ENCODE peak calls at places on chromosomes 16 and 17, in eight cellular contexts. O is mesendoderm, G is right lobe of liver, V is GM18507, Q is endothelial cell, X is left cardiac atrium, W is choroid plexus epithelial cell, C is H7. H is an unnamed sample.

GRCh38 chr16:556479-557173 is 3.6 kb upstream of the PRR35 start:
- DNase-seq in O (no peak), G (no peak), V (no peak), Q (no peak), X (no peak), W (no peak), C (peak), H (no peak)

GRCh38 chr17:61314368-61315078 is 85.1 kb upstream of the TBX2 start:
- DNase-seq in O (no peak), G (no peak), V (no peak), Q (no peak), X (peak), W (peak), C (no peak), H (no peak)

GRCh38 chr16:8571061-8571596 is 19.2 kb downstream of the TMEM114 start:
- DNase-seq in O (peak), G (no peak), V (no peak), Q (no peak), X (no peak), W (peak), C (peak), H (no peak)

GRCh38 chr16:67197704-67198103 is 1.2 kb upstream of the ELMO3 start:
- DNase-seq in O (no peak), G (no peak), V (no peak), Q (no peak), X (no peak), W (no peak), C (no peak), H (no peak)

GRCh38 chr16:29023279-29024278 is 38.7 kb downstream of the LAT start:
- DNase-seq in O (no peak), G (no peak), V (no peak), Q (no peak), X (no peak), W (peak), C (no peak), H (no peak)

GRCh38 chr16:69930117-69930776 is 20.9 kb upstream of the CLEC18A start:
- DNase-seq in O (peak), G (no peak), V (peak), Q (peak), X (peak), W (peak), C (peak), H (peak)

GRCh38 chr16:70730016-70730415 is 44.2 kb upstream of the MTSS2 start:
- DNase-seq in O (no peak), G (no peak), V (no peak), Q (no peak), X (no peak), W (no peak), C (no peak), H (no peak)

GRCh38 chr17:6521636-6522035 is 34.7 kb downstream of the PITPNM3 start:
- DNase-seq in O (no peak), G (peak), V (no peak), Q (no peak), X (no peak), W (no peak), C (no peak), H (no peak)

GRCh38 chr17:57422574-57423164 is 166.3 kb downstream of the MSI2 start:
- DNase-seq in O (no peak), G (no peak), V (no peak), Q (no peak), X (no peak), W (no peak), C (no peak), H (peak)

GRCh38 chr16:74740795-74741304 is 33.8 kb downstream of the FA2H start:
- DNase-seq in O (no peak), G (no peak), V (no peak), Q (no peak), X (no peak), W (no peak), C (peak), H (peak)

GRCh38 chr17:70028397-70028796 is 46.6 kb upstream of the KCNJ16 start:
- DNase-seq in O (no peak), G (no peak), V (no peak), Q (no peak), X (no peak), W (no peak), C (no peak), H (no peak)

GRCh38 chr16:88951501-88951900 is 25.5 kb downstream of the CBFA2T3 start:
- DNase-seq in O (no peak), G (no peak), V (no peak), Q (no peak), X (no peak), W (no peak), C (peak), H (no peak)

GRCh38 chr17:6913608-6914443 is 82.0 kb upstream of the ALOX12 start:
- DNase-seq in O (peak), G (peak), V (peak), Q (peak), X (peak), W (peak), C (peak), H (no peak)

H was measured in hypothalamus.